ENCODE peak calls at places on chromosomes 1 and 21, in five cellular contexts. O is mesendoderm, Z is aorta, T is small intestine, V is tibial artery. U is an unnamed sample. For H3K36me3, the result is how much of the 10 kb centered on the place peaks cover.

GRCh38 chr1:45667321-45668111 is 18.8 kb downstream of the GPBP1L1 start:
- DNase-seq in V (no peak), T (no peak), O (no peak), Z (no peak), U (no peak)

GRCh38 chr1:85480566-85480965 is 15.6 kb upstream of the DDAH1 start:
- DNase-seq in V (no peak), Z (no peak), T (no peak), O (no peak), U (no peak)

GRCh38 chr1:203628185-203628996 is 1.8 kb downstream of the ATP2B4 start:
- DNase-seq in O (peak), T (no peak), Z (peak), V (peak), U (peak)

GRCh38 chr1:205583461-205584130 is 48.2 kb downstream of the ELK4 start:
- DNase-seq in Z (peak), O (no peak), V (no peak), T (no peak), U (no peak)

GRCh38 chr1:9249534-9250335 is 15.2 kb downstream of the H6PD start:
- DNase-seq in Z (peak), O (peak), T (peak), V (peak), U (peak)

GRCh38 chr21:44442266-44443125 is 12.8 kb upstream of the LRRC3 start:
- DNase-seq in V (no peak), O (no peak), T (no peak), Z (peak), U (peak)

GRCh38 chr1:62917314-62917713 is 133.4 kb downstream of the ATG4C start:
- DNase-seq in T (no peak), O (no peak), V (no peak), Z (no peak), U (no peak)

GRCh38 chr1:8870605-8871538 is 7.6 kb downstream of the ENO1 start:
- DNase-seq in O (no peak), V (no peak), T (peak), Z (no peak), U (peak)

GRCh38 chr21:38223893-38224540 is 32.8 kb upstream of the KCNJ15 start:
- DNase-seq in Z (no peak), T (no peak), V (no peak), O (peak), U (no peak)

GRCh38 chr21:44443291-44443890 is 11.9 kb upstream of the LRRC3 start:
- DNase-seq in V (no peak), T (no peak), Z (peak), O (no peak), U (no peak)

GRCh38 chr1:53341521-53341895 is 13.6 kb upstream of the LRP8 start:
- DNase-seq in V (no peak), T (no peak), Z (no peak), O (no peak), U (no peak)

GRCh38 chr1:107358611-107359342 is 217.9 kb downstream of the NTNG1 start:
- DNase-seq in Z (no peak), V (no peak), T (no peak), O (no peak), U (no peak)

GRCh38 chr1:61641578-61642336 is 83.2 kb downstream of the TM2D1 start:
- DNase-seq in O (peak), Z (peak), T (peak), V (peak), U (peak)

GRCh38 chr1:216045400-216045799 is 377.8 kb downstream of the USH2A start:
- DNase-seq in Z (no peak), V (no peak), T (no peak), O (no peak), U (no peak)

GRCh38 chr1:1960480-1961196 is 41.6 kb upstream of the TMEM52 start:
- DNase-seq in T (no peak), V (no peak), O (no peak), Z (no peak), U (no peak)

GRCh38 chr1:3453891-3454810 is at the start of gene ARHGEF16:
- DNase-seq in Z (no peak), T (peak), V (no peak), O (peak), U (peak)

GRCh38 chr1:201376464-201377374 is 761 bp downstream of the TNNT2 start:
- DNase-seq in V (no peak), O (peak), T (peak), Z (no peak), U (no peak)

GRCh38 chr1:33111965-33112364 is 31.0 kb downstream of the AZIN2 start:
- DNase-seq in T (no peak), V (no peak), Z (no peak), O (no peak), U (no peak)

GRCh38 chr1:6635910-6636760 is 11.5 kb downstream of the THAP3 start:
- DNase-seq in V (no peak), T (no peak), O (no peak), Z (no peak), U (no peak)

GRCh38 chr1:6637770-6638169 is 13.1 kb downstream of the THAP3 start:
- DNase-seq in V (no peak), T (no peak), O (no peak), Z (no peak), U (no peak)

GRCh38 chr1:6635161-6635909 is 10.7 kb downstream of the THAP3 start:
- DNase-seq in O (no peak), V (no peak), Z (no peak), T (no peak), U (no peak)

GRCh38 chr1:6632588-6633514 is 8.2 kb downstream of the THAP3 start:
- DNase-seq in T (no peak), V (no peak), Z (no peak), O (no peak), U (no peak)

DNA sequence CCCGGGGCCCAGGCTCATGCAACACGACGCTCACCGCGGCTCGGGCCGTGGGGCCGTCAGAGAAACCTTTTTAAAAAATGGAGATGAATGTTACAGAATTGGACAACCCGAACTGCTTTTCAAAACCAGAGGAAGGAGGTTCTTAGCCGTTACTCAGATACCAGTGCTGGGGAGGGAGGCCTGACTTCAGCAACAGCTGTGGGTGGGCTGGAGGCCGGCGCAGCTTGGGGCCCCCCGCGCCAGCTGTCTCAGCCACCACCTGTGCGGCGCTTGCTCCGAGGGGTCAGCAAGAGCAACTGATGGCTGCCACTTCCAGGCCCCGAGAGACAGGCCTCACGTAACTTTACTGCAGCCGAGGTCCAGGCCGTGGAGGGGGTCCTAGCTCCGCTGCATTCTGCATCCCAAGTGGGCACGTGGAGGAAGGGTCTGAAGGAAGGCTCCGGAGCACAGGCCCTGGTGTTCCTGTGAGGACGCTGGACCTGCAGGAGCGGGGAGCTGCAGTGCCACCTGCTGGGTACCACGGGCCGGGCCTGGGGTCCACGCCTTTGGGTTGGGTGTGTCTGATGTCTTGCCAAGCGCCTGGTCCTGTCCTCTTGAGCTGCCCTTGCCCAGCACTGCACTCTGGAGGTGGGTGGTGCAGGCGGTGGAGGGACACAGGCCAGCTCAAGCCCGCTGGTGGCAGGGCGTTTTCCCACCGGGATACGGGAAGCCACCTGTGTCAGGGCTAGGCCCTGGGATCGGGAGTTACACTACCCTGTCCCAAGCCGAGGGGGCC is 9.8 kb downstream of the THAP3 start:
- DNase-seq in T (peak), Z (peak), V (peak), O (peak), U (peak)
- H3K36me3 ChIP-seq in T (under half), Z (under half), V (half or more), O (under half), U (under half)

DNA sequence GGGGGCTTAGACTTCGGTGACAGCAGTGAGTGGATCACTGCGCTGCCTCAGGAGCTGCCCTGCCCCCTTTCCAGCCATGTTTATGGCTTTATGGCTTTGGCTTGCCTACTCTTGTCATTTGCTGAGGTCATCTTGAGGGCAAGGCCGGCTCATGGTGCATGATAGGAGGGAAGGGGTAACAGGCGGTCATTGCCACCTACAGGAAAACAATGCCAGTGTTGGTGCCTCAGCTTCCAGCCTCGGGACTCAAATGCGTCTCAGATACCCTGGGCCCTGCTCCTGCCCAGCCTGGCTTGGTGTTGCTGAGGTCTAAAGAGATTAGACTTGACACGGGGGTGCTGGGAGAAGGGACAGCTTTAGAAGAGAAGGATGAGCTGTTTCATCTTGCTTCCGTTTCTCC is 14.5 kb downstream of the KDF1 start:
- DNase-seq in Z (no peak), O (no peak), T (peak), V (no peak), U (peak)
- H3K36me3 ChIP-seq in Z (under half), O (under half), T (under half), V (half or more), U (under half)

GRCh38 chr1:5956022-5956830 is 36.0 kb downstream of the NPHP4 start:
- DNase-seq in V (no peak), T (no peak), O (no peak), Z (peak), U (no peak)
- H3K36me3 ChIP-seq in V (half or more), T (under half), O (under half), Z (under half), U (under half)

DNA sequence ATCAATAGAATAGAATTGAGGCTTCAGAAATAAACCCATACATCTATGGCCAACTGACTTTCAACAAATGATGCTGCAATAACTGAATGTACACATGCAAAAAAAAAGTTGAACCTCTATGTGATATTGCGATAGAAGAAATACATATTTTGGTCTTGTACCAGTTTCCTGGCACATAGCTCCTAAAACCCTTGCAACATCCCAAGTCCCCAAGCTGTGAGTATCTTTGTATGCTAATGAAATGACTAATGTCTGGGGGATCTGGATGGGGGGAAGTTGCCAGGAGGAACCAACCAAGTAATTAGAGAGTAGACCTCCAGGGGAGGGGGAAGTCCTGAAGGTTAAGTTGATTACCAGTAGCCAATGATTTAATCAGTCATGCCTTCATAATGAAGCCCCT is 24.4 kb downstream of the BLZF1 start:
- DNase-seq in T (no peak), Z (no peak), V (no peak), O (peak), U (no peak)
- H3K36me3 ChIP-seq in T (under half), Z (under half), V (half or more), O (under half), U (under half)

DNA sequence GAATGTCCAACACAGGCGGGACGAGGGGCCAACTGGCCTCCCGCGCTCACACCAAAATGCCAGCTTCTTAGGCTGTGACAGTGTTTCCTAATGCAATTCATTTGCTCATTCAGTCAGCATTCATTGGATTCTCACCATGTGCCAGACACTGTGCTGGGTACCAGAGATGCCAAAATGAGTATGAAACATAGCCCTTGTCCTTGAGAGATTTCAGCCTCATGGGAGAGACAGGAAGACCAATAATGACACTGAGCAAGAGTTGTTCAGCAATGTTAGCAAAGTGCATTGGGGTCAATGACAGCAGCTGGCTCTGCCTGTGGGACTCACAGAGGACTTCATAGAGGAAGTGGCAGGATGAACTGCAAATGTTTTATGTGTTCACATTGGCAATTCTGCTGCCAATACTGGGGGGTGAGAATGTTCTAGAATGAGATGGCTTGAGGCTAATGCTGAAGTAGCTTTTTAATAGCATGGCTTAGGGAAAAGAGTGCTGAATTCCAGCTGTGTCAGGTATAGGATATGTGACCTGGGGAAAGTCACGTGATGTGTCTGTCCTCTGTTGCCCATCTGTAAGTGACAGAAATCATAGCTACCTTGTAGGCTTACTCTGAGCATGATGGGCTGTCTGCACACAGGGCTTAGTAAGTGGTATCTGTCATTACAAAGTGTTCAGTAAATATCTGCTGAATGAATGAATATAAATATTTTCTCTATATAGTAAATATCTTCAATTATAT is 58.3 kb upstream of the KIF26B start:
- DNase-seq in O (no peak), Z (no peak), V (no peak), T (no peak), U (peak)
- H3K36me3 ChIP-seq in O (under half), Z (under half), V (under half), T (under half), U (under half)

GRCh38 chr1:157678721-157679120 is 21.8 kb downstream of the FCRL3 start:
- DNase-seq in Z (no peak), T (no peak), V (no peak), O (no peak), U (no peak)
- H3K36me3 ChIP-seq in Z (under half), T (under half), V (under half), O (under half), U (under half)

GRCh38 chr1:112575154-112575804 is 43.7 kb downstream of the ST7L start:
- DNase-seq in O (no peak), T (peak), V (no peak), Z (no peak), U (no peak)
- H3K36me3 ChIP-seq in O (under half), T (under half), V (half or more), Z (under half), U (under half)

GRCh38 chr1:35401072-35401471 is 132.6 kb downstream of the ZMYM4 start:
- DNase-seq in O (no peak), T (no peak), Z (no peak), V (no peak), U (no peak)
- H3K36me3 ChIP-seq in O (under half), T (under half), Z (under half), V (half or more), U (under half)

GRCh38 chr1:12371053-12371452 is 141.2 kb downstream of the VPS13D start:
- DNase-seq in O (no peak), V (no peak), T (no peak), Z (no peak), U (no peak)

GRCh38 chr1:12372180-12372579 is 142.3 kb downstream of the VPS13D start:
- DNase-seq in V (no peak), Z (no peak), O (no peak), T (no peak), U (no peak)

GRCh38 chr1:12370241-12370980 is 140.6 kb downstream of the VPS13D start:
- DNase-seq in V (no peak), O (no peak), T (no peak), Z (no peak), U (no peak)

GRCh38 chr1:12368646-12369045 is 138.8 kb downstream of the VPS13D start:
- DNase-seq in T (no peak), V (no peak), Z (no peak), O (no peak), U (no peak)

GRCh38 chr1:12369258-12369657 is 139.4 kb downstream of the VPS13D start:
- DNase-seq in O (no peak), T (no peak), V (no peak), Z (no peak), U (no peak)
- H3K36me3 ChIP-seq in O (under half), T (under half), V (under half), Z (under half), U (under half)

U was measured in right lobe of liver.